ENCODE peak calls at places on chromosomes 5 and 9, in seven cellular contexts. Q is GM23338, D is endothelial cell of umbilical vein, V is HepG2, C is HCT116, T is prostate gland, I is suprapubic skin. J is an unnamed sample.

GRCh38 chr9:75993434-75993833 is 103.0 kb downstream of the PCSK5 start:
- DNase-seq in C (peak), T (no peak), V (peak), I (no peak), Q (no peak), D (peak), J (no peak)

GRCh38 chr5:112892776-112893175 is 29.3 kb downstream of the REEP5 start:
- DNase-seq in T (no peak), D (no peak), I (no peak), C (no peak), Q (no peak), V (no peak), J (no peak)

GRCh38 chr5:149493316-149493715 is 57.9 kb downstream of the CSNK1A1 start:
- DNase-seq in I (no peak), D (no peak), V (no peak), T (peak), C (no peak), Q (no peak), J (no peak)

GRCh38 chr5:134127376-134127861 is 12.9 kb downstream of the TCF7 start:
- DNase-seq in C (no peak), V (no peak), D (peak), I (no peak), T (peak), Q (no peak), J (no peak)

GRCh38 chr9:38019731-38020130 is 49.3 kb downstream of the SHB start:
- DNase-seq in Q (no peak), I (no peak), T (no peak), C (no peak), V (no peak), D (peak), J (no peak)

GRCh38 chr5:43555895-43556606 is 826 bp downstream of the PAIP1 start:
- DNase-seq in I (peak), D (peak), Q (peak), V (peak), T (peak), C (peak), J (peak)

GRCh38 chr9:14198544-14199510 is 115.1 kb downstream of the NFIB start:
- DNase-seq in C (no peak), Q (peak), V (no peak), T (peak), D (peak), I (peak), J (peak)

GRCh38 chr9:137311971-137312851 is 10.1 kb upstream of the NRARP start:
- DNase-seq in Q (no peak), V (no peak), T (no peak), C (no peak), D (no peak), I (peak), J (peak)

GRCh38 chr5:78806544-78806943 is 158.0 kb upstream of the LHFPL2 start:
- DNase-seq in T (no peak), I (no peak), Q (no peak), D (no peak), V (no peak), C (peak), J (no peak)

GRCh38 chr5:90640484-90641059 is 82.0 kb downstream of the ADGRV1 start:
- DNase-seq in D (no peak), T (peak), C (no peak), Q (peak), I (no peak), V (no peak), J (peak)

GRCh38 chr9:73067074-73067473 is 84.6 kb upstream of the ANXA1 start:
- DNase-seq in I (no peak), T (no peak), V (no peak), C (no peak), D (no peak), Q (peak), J (no peak)

GRCh38 chr5:42720242-42720641 is 36.4 kb upstream of the CCDC152 start:
- DNase-seq in T (no peak), V (no peak), C (no peak), D (no peak), I (no peak), Q (no peak), J (no peak)

GRCh38 chr5:169695919-169696490 is 58.9 kb downstream of the DOCK2 start:
- DNase-seq in I (no peak), D (peak), Q (no peak), T (no peak), C (peak), V (no peak), J (no peak)

GRCh38 chr5:172800088-172800551 is 29.1 kb upstream of the DUSP1 start:
- DNase-seq in D (no peak), C (no peak), T (no peak), I (peak), Q (no peak), V (no peak), J (no peak)

GRCh38 chr5:14153071-14153864 is 10.1 kb downstream of the TRIO start:
- DNase-seq in D (no peak), I (no peak), T (no peak), V (no peak), Q (no peak), C (no peak), J (no peak)

GRCh38 chr5:136082390-136083193 is 50.1 kb upstream of the SMAD5 start:
- DNase-seq in I (no peak), D (peak), C (peak), Q (peak), T (peak), V (peak), J (peak)

GRCh38 chr9:132023409-132024180 is 56.1 kb downstream of the MED27 start:
- DNase-seq in C (no peak), D (no peak), V (no peak), Q (no peak), T (no peak), I (no peak), J (no peak)

GRCh38 chr5:24823625-24824024 is 178.8 kb upstream of the CDH10 start:
- DNase-seq in I (no peak), T (no peak), V (no peak), Q (no peak), D (no peak), C (no peak), J (no peak)

GRCh38 chr9:5146241-5146640 is 39.2 kb downstream of the INSL6 start:
- DNase-seq in V (no peak), I (no peak), Q (no peak), C (no peak), T (no peak), D (no peak), J (no peak)

GRCh38 chr9:113258282-113258681 is 17.1 kb downstream of the CDC26 start:
- DNase-seq in I (no peak), V (no peak), T (no peak), D (no peak), C (no peak), Q (no peak), J (no peak)

GRCh38 chr5:103210952-103211351 is 47.6 kb upstream of the MACIR start:
- DNase-seq in I (no peak), C (no peak), V (no peak), T (no peak), Q (no peak), D (no peak), J (no peak)

GRCh38 chr5:111968459-111968858 is 211.5 kb upstream of the NREP start:
- DNase-seq in D (no peak), Q (no peak), I (no peak), T (no peak), C (no peak), V (no peak), J (no peak)

GRCh38 chr9:72542917-72543316 is 21.5 kb downstream of the TMC1 start:
- DNase-seq in V (no peak), I (no peak), T (no peak), C (no peak), Q (no peak), D (peak), J (no peak)

GRCh38 chr5:168317521-168318147 is 26.2 kb downstream of the WWC1 start:
- DNase-seq in D (peak), I (no peak), T (no peak), C (peak), Q (no peak), V (peak), J (no peak)

GRCh38 chr5:28517691-28518090 is 1479.3 kb upstream of the CDH9 start:
- DNase-seq in I (no peak), V (no peak), C (no peak), Q (no peak), T (no peak), D (no peak), J (no peak)

GRCh38 chr5:128252794-128253193 is 169.2 kb downstream of the SLC12A2 start:
- DNase-seq in D (peak), C (no peak), Q (no peak), I (no peak), T (no peak), V (no peak), J (no peak)

GRCh38 chr5:51082741-51083140 is 300.5 kb upstream of the ISL1 start:
- DNase-seq in I (no peak), C (no peak), Q (no peak), D (no peak), V (no peak), T (no peak), J (no peak)

GRCh38 chr9:36858805-36859375 is 175.2 kb downstream of the PAX5 start:
- DNase-seq in Q (no peak), V (no peak), D (no peak), T (peak), C (no peak), I (no peak), J (no peak)

GRCh38 chr9:37200572-37201005 is 80.2 kb downstream of the ZCCHC7 start:
- DNase-seq in Q (no peak), T (no peak), D (peak), I (no peak), C (no peak), V (no peak), J (no peak)

GRCh38 chr9:130630091-130630450 is 34.3 kb upstream of the PRDM12 start:
- DNase-seq in I (no peak), C (no peak), V (no peak), D (no peak), T (no peak), Q (no peak), J (peak)

GRCh38 chr9:95264954-95265615 is 52.4 kb downstream of the FANCC start:
- DNase-seq in V (no peak), I (no peak), Q (peak), C (no peak), D (peak), T (no peak), J (no peak)

GRCh38 chr9:83388346-83388745 is 149.9 kb downstream of the FRMD3 start:
- DNase-seq in C (no peak), D (no peak), Q (no peak), I (no peak), T (no peak), V (no peak), J (no peak)

GRCh38 chr9:22002038-22002437 is 7.1 kb downstream of the CDKN2B start:
- DNase-seq in Q (no peak), V (no peak), I (no peak), C (no peak), T (no peak), D (no peak), J (no peak)

GRCh38 chr9:106784076-106784475 is 78.9 kb upstream of the ZNF462 start:
- DNase-seq in I (no peak), T (no peak), V (no peak), Q (no peak), C (no peak), D (no peak), J (no peak)

GRCh38 chr5:123423278-123424149 is at the start of gene CEP120:
- DNase-seq in D (peak), V (peak), Q (peak), T (peak), C (peak), I (peak), J (peak)
- TF ChIP-seq POLR2AphosphoS5 in D (peak), V (peak), Q (peak), T (peak), C (peak), I (peak), J (peak)

GRCh38 chr9:133221177-133221809 is 12.2 kb upstream of the OBP2B start:
- DNase-seq in D (no peak), V (no peak), I (no peak), Q (no peak), C (no peak), T (no peak), J (no peak)

GRCh38 chr9:133226219-133227171 is 17.4 kb upstream of the OBP2B start:
- DNase-seq in Q (peak), D (no peak), C (no peak), I (no peak), V (no peak), T (no peak), J (peak)

GRCh38 chr9:133227242-133227860 is 18.3 kb upstream of the OBP2B start:
- DNase-seq in C (no peak), Q (no peak), D (no peak), I (no peak), V (no peak), T (no peak), J (no peak)

GRCh38 chr9:133224762-133225161 is 15.7 kb upstream of the OBP2B start:
- DNase-seq in I (no peak), V (no peak), C (no peak), T (no peak), D (no peak), Q (no peak), J (no peak)

GRCh38 chr9:133225171-133226011 is 16.3 kb upstream of the OBP2B start:
- DNase-seq in Q (no peak), C (no peak), I (no peak), D (no peak), T (no peak), V (no peak), J (peak)
- TF ChIP-seq POLR2AphosphoS5 in Q (no peak), C (no peak), I (no peak), D (no peak), T (no peak), V (no peak), J (no peak)

DNA sequence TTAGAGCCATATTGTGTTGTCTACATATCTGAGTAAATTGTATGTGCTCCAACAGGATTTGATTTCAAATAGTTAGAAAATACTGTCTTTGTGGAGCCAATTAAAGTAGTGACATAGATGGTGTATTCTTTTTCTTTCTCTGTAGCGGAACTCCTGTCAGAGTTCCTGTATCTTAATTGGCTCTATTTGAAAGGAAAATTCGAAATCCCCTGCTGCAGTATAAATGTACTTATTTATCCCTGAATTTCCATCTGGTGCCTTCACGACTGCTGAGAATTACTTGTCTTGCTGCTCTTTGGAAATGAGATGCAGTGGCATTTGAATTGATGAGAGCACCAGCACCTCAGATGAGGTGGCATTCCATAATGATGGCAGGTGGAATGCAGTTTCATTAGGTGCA is 546.7 kb upstream of the SGCD start:
- DNase-seq in V (no peak), T (no peak), D (no peak), Q (no peak), C (no peak), I (no peak), J (no peak)
- TF ChIP-seq POLR2AphosphoS5 in V (no peak), T (no peak), D (no peak), Q (no peak), C (no peak), I (no peak), J (no peak)

GRCh38 chr5:115296130-115296997 is at the start of gene CCDC112:
- DNase-seq in I (peak), T (peak), D (peak), C (peak), Q (peak), V (peak), J (peak)
- TF ChIP-seq POLR2AphosphoS5 in I (no peak), T (no peak), D (peak), C (peak), Q (peak), V (peak), J (peak)

DNA sequence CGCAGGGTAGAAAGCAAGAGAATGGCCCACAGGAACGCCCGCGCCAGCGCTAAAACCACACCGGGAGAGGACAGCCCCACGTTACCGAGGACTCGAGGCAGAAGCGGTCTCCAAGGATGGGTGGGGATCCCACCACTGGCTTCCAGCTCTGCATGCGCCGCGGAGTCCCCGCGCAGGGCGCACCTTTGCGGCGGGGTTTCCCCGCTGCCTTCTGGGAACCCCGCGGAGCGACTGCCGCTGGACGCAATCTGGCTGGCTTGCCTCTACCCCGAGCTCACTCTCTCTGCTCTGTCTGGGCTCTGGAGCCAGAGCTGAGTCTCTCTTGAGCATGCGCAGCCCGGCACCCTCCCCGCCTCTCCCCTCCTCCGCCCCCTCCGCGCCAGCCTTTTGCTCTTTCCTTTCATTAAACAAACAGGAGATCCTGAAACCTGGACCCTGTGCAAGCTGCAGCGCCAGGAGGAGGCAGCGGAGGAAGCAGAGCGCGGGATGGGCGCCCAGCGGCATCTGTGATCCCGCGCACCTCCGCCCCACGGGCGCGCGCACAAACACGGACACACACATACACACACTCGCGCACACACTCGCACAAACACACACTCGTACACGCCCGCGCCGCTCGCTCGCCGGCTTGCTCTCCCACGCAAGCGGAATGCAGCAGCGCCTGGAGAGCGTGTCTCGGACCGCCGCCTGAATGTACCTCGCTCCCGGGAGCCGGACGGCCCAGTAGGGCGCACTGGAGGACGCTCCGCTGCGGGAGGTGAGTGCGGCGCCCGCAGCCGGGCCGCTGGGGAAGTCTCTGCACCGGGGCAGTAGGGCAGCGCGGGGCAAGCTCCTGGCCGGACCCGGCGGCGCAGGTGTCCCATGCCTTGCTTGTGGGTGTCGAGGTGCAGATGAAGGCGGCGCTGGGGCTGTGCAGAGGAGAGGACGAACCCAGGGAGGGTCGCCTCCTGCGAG is at the start of gene PLPPR1:
- DNase-seq in V (peak), C (no peak), D (peak), I (peak), Q (peak), T (peak), J (peak)
- TF ChIP-seq POLR2AphosphoS5 in V (peak), C (no peak), D (no peak), I (no peak), Q (peak), T (no peak), J (no peak)